ENCODE peak calls at places on chromosomes 6 and 20, in six cellular contexts. K, X, M, C, B and J are unnamed samples.

GRCh38 chr6:4344317-4344899 is 209.0 kb upstream of the ECI2 start:
- DNase-seq in C (no peak), M (peak), X (no peak), B (no peak), K (peak), J (no peak)

GRCh38 chr6:158060447-158061360 is 79.0 kb downstream of the SYNJ2 start:
- DNase-seq in M (peak), B (peak), X (no peak), K (no peak), C (peak), J (no peak)

GRCh38 chr6:64062960-64063683 is 427.5 kb downstream of the PHF3 start:
- DNase-seq in M (no peak), C (no peak), X (no peak), B (peak), K (no peak), J (no peak)

GRCh38 chr6:27631614-27631925 is 158.7 kb upstream of the ZNF184 start:
- DNase-seq in K (no peak), B (no peak), C (no peak), X (no peak), M (no peak), J (no peak)

GRCh38 chr6:82072113-82072512 is 175.4 kb downstream of the IBTK start:
- DNase-seq in B (peak), M (peak), X (no peak), K (no peak), C (peak), J (no peak)

GRCh38 chr6:53130891-53131290 is 17.8 kb downstream of the GCM1 start:
- DNase-seq in M (no peak), K (no peak), C (no peak), B (no peak), X (no peak), J (no peak)

GRCh38 chr6:108260126-108260808 is 573 bp downstream of the SNX3 start:
- DNase-seq in M (peak), C (no peak), B (peak), K (peak), X (peak), J (no peak)

GRCh38 chr6:98644063-98644462 is 190.3 kb upstream of the POU3F2 start:
- DNase-seq in C (no peak), X (no peak), B (no peak), M (no peak), K (no peak), J (no peak)

GRCh38 chr6:132764370-132764769 is 6.7 kb upstream of the VNN2 start:
- DNase-seq in B (no peak), K (no peak), X (no peak), M (peak), C (no peak), J (peak)

GRCh38 chr6:143579703-143580102 is 68.2 kb upstream of the FUCA2 start:
- DNase-seq in K (no peak), B (no peak), C (no peak), M (peak), X (no peak), J (no peak)

GRCh38 chr6:33692078-33692759 is 19.3 kb downstream of the UQCC2 start:
- DNase-seq in B (no peak), C (no peak), K (no peak), X (no peak), M (peak), J (no peak)

GRCh38 chr20:57652865-57653545 is 32.8 kb upstream of the ZBP1 start:
- DNase-seq in X (no peak), M (peak), K (no peak), B (no peak), C (no peak), J (no peak)

GRCh38 chr6:152635949-152636674 is 1.1 kb downstream of the SYNE1 start:
- DNase-seq in X (peak), M (no peak), B (peak), K (no peak), C (peak), J (no peak)

GRCh38 chr6:79878142-79878748 is 69.1 kb downstream of the ELOVL4 start:
- DNase-seq in M (no peak), C (no peak), B (no peak), X (no peak), K (no peak), J (no peak)

GRCh38 chr6:135121426-135121825 is 59.7 kb upstream of the MYB start:
- DNase-seq in B (no peak), K (no peak), M (no peak), C (no peak), X (no peak), J (no peak)

GRCh38 chr6:11672261-11672660 is 106.3 kb downstream of the ADTRP start:
- DNase-seq in K (no peak), X (no peak), C (no peak), B (no peak), M (no peak), J (no peak)

GRCh38 chr6:161268526-161269210 is 5.2 kb downstream of the AGPAT4 start:
- DNase-seq in K (no peak), C (no peak), X (no peak), B (no peak), M (no peak), J (no peak)

GRCh38 chr6:122154912-122155516 is 244.4 kb upstream of the HSF2 start:
- DNase-seq in C (no peak), B (no peak), M (peak), X (no peak), K (no peak), J (no peak)

GRCh38 chr6:108556864-108557493 is 3.7 kb upstream of the FOXO3 start:
- DNase-seq in B (peak), X (no peak), C (no peak), M (no peak), K (no peak), J (no peak)

GRCh38 chr6:28011716-28012115 is 54.7 kb downstream of the OR2B6 start:
- DNase-seq in M (no peak), C (no peak), B (no peak), X (no peak), K (no peak), J (no peak)

GRCh38 chr6:44226368-44227137 is 3.2 kb downstream of the SLC29A1 start:
- DNase-seq in C (no peak), K (peak), B (no peak), X (no peak), M (no peak), J (no peak)

GRCh38 chr6:117615981-117616961 is 14.0 kb upstream of the GOPC start:
- DNase-seq in C (no peak), M (peak), K (no peak), B (no peak), X (no peak), J (no peak)

GRCh38 chr6:129624488-129624887 is 85.5 kb downstream of the ARHGAP18 start:
- DNase-seq in K (no peak), M (no peak), B (no peak), C (no peak), X (no peak), J (no peak)